ENCODE peak calls at places on chromosomes 11 and 22, in six cellular contexts. One of them, this sample, is unnamed.
A peak's percentile ranks its signal among the peaks of the same experiment; 100 is the strongest.

GRCh38 chr11:28922351-28922981 is 814.3 kb downstream of the METTL15 start:
- DNase-seq in NCI-H748 treated with DMSO at 0.1 percent for 48 hours: no peak
- DNase-seq in NCI-H1417: peak; percentile 8
- DNase-seq in stimulated activated CD4-positive, alpha-beta T cell treated with anti-CD3 and anti-CD28 coated beads, Interleukin-4, amount 100 ng/mL, for 48 hours: no peak
- DNase-seq in stimulated activated CD8-positive, alpha-beta memory T cell treated with anti-CD3 and anti-CD28 coated beads, Interleukin-7, amount 100 ng/mL, for 24 hours: no peak
- DNase-seq in effector memory CD4-positive, alpha-beta T cell: no peak
- DNase-seq in this sample: no peak

GRCh38 chr22:19886605-19887250 is 32.1 kb upstream of the GNB1L start:
- DNase-seq in NCI-H748 treated with DMSO at 0.1 percent for 48 hours: no peak
- DNase-seq in NCI-H1417: no peak
- DNase-seq in stimulated activated CD4-positive, alpha-beta T cell treated with anti-CD3 and anti-CD28 coated beads, Interleukin-4, amount 100 ng/mL, for 48 hours: no peak
- DNase-seq in stimulated activated CD8-positive, alpha-beta memory T cell treated with anti-CD3 and anti-CD28 coated beads, Interleukin-7, amount 100 ng/mL, for 24 hours: no peak
- DNase-seq in effector memory CD4-positive, alpha-beta T cell: no peak
- DNase-seq in this sample: no peak

GRCh38 chr11:83284501-83285051 is 1.6 kb downstream of the CCDC90B start:
- DNase-seq in NCI-H748 treated with DMSO at 0.1 percent for 48 hours: peak; percentile 24
- DNase-seq in NCI-H1417: no peak
- DNase-seq in stimulated activated CD4-positive, alpha-beta T cell treated with anti-CD3 and anti-CD28 coated beads, Interleukin-4, amount 100 ng/mL, for 48 hours: no peak
- DNase-seq in stimulated activated CD8-positive, alpha-beta memory T cell treated with anti-CD3 and anti-CD28 coated beads, Interleukin-7, amount 100 ng/mL, for 24 hours: no peak
- DNase-seq in effector memory CD4-positive, alpha-beta T cell: no peak
- DNase-seq in this sample: no peak

GRCh38 chr11:78660451-78660850 is 85.8 kb upstream of the NARS2 start:
- DNase-seq in NCI-H748 treated with DMSO at 0.1 percent for 48 hours: no peak
- DNase-seq in NCI-H1417: no peak
- DNase-seq in stimulated activated CD4-positive, alpha-beta T cell treated with anti-CD3 and anti-CD28 coated beads, Interleukin-4, amount 100 ng/mL, for 48 hours: no peak
- DNase-seq in stimulated activated CD8-positive, alpha-beta memory T cell treated with anti-CD3 and anti-CD28 coated beads, Interleukin-7, amount 100 ng/mL, for 24 hours: no peak
- DNase-seq in effector memory CD4-positive, alpha-beta T cell: no peak
- DNase-seq in this sample: no peak

GRCh38 chr11:61853698-61854169 is 25.6 kb downstream of the FADS2 start:
- DNase-seq in NCI-H748 treated with DMSO at 0.1 percent for 48 hours: no peak
- DNase-seq in NCI-H1417: no peak
- DNase-seq in stimulated activated CD4-positive, alpha-beta T cell treated with anti-CD3 and anti-CD28 coated beads, Interleukin-4, amount 100 ng/mL, for 48 hours: no peak
- DNase-seq in stimulated activated CD8-positive, alpha-beta memory T cell treated with anti-CD3 and anti-CD28 coated beads, Interleukin-7, amount 100 ng/mL, for 24 hours: no peak
- DNase-seq in effector memory CD4-positive, alpha-beta T cell: no peak
- DNase-seq in this sample: no peak

GRCh38 chr11:117145393-117145761 is 1.3 kb downstream of the PAFAH1B2 start:
- DNase-seq in NCI-H748 treated with DMSO at 0.1 percent for 48 hours: no peak
- DNase-seq in NCI-H1417: peak; percentile 57
- DNase-seq in stimulated activated CD4-positive, alpha-beta T cell treated with anti-CD3 and anti-CD28 coated beads, Interleukin-4, amount 100 ng/mL, for 48 hours: no peak
- DNase-seq in stimulated activated CD8-positive, alpha-beta memory T cell treated with anti-CD3 and anti-CD28 coated beads, Interleukin-7, amount 100 ng/mL, for 24 hours: no peak
- DNase-seq in effector memory CD4-positive, alpha-beta T cell: no peak
- DNase-seq in this sample: no peak

GRCh38 chr11:123239371-123240150 is 44.5 kb upstream of the CLMP start:
- DNase-seq in NCI-H748 treated with DMSO at 0.1 percent for 48 hours: no peak
- DNase-seq in NCI-H1417: no peak
- DNase-seq in stimulated activated CD4-positive, alpha-beta T cell treated with anti-CD3 and anti-CD28 coated beads, Interleukin-4, amount 100 ng/mL, for 48 hours: no peak
- DNase-seq in stimulated activated CD8-positive, alpha-beta memory T cell treated with anti-CD3 and anti-CD28 coated beads, Interleukin-7, amount 100 ng/mL, for 24 hours: no peak
- DNase-seq in effector memory CD4-positive, alpha-beta T cell: no peak
- DNase-seq in this sample: no peak

GRCh38 chr11:45278721-45279120 is 7.4 kb downstream of the SYT13 start:
- DNase-seq in NCI-H748 treated with DMSO at 0.1 percent for 48 hours: no peak
- DNase-seq in NCI-H1417: peak; percentile 14
- DNase-seq in stimulated activated CD4-positive, alpha-beta T cell treated with anti-CD3 and anti-CD28 coated beads, Interleukin-4, amount 100 ng/mL, for 48 hours: no peak
- DNase-seq in stimulated activated CD8-positive, alpha-beta memory T cell treated with anti-CD3 and anti-CD28 coated beads, Interleukin-7, amount 100 ng/mL, for 24 hours: no peak
- DNase-seq in effector memory CD4-positive, alpha-beta T cell: no peak
- DNase-seq in this sample: no peak

GRCh38 chr22:38737302-38738060 is 18.3 kb downstream of the SUN2 start:
- DNase-seq in NCI-H748 treated with DMSO at 0.1 percent for 48 hours: no peak
- DNase-seq in NCI-H1417: no peak
- DNase-seq in stimulated activated CD4-positive, alpha-beta T cell treated with anti-CD3 and anti-CD28 coated beads, Interleukin-4, amount 100 ng/mL, for 48 hours: no peak
- DNase-seq in stimulated activated CD8-positive, alpha-beta memory T cell treated with anti-CD3 and anti-CD28 coated beads, Interleukin-7, amount 100 ng/mL, for 24 hours: no peak
- DNase-seq in effector memory CD4-positive, alpha-beta T cell: no peak
- DNase-seq in this sample: no peak

GRCh38 chr22:43654271-43654670 is 157.8 kb downstream of the EFCAB6 start:
- DNase-seq in NCI-H748 treated with DMSO at 0.1 percent for 48 hours: no peak
- DNase-seq in NCI-H1417: no peak
- DNase-seq in stimulated activated CD4-positive, alpha-beta T cell treated with anti-CD3 and anti-CD28 coated beads, Interleukin-4, amount 100 ng/mL, for 48 hours: no peak
- DNase-seq in stimulated activated CD8-positive, alpha-beta memory T cell treated with anti-CD3 and anti-CD28 coated beads, Interleukin-7, amount 100 ng/mL, for 24 hours: no peak
- DNase-seq in effector memory CD4-positive, alpha-beta T cell: no peak
- DNase-seq in this sample: no peak

GRCh38 chr11:44016546-44017442 is 31.0 kb upstream of the ACCSL start:
- DNase-seq in NCI-H748 treated with DMSO at 0.1 percent for 48 hours: no peak
- DNase-seq in NCI-H1417: no peak
- DNase-seq in stimulated activated CD4-positive, alpha-beta T cell treated with anti-CD3 and anti-CD28 coated beads, Interleukin-4, amount 100 ng/mL, for 48 hours: no peak
- DNase-seq in stimulated activated CD8-positive, alpha-beta memory T cell treated with anti-CD3 and anti-CD28 coated beads, Interleukin-7, amount 100 ng/mL, for 24 hours: no peak
- DNase-seq in effector memory CD4-positive, alpha-beta T cell: no peak
- DNase-seq in this sample: no peak

GRCh38 chr22:50583294-50583865 is 731 bp upstream of the CHKB start:
- DNase-seq in NCI-H748 treated with DMSO at 0.1 percent for 48 hours: peak; percentile 40
- DNase-seq in NCI-H1417: peak; percentile 35
- DNase-seq in stimulated activated CD4-positive, alpha-beta T cell treated with anti-CD3 and anti-CD28 coated beads, Interleukin-4, amount 100 ng/mL, for 48 hours: no peak
- DNase-seq in stimulated activated CD8-positive, alpha-beta memory T cell treated with anti-CD3 and anti-CD28 coated beads, Interleukin-7, amount 100 ng/mL, for 24 hours: no peak
- DNase-seq in effector memory CD4-positive, alpha-beta T cell: no peak
- DNase-seq in this sample: no peak

GRCh38 chr11:112292785-112293407 is 32.2 kb upstream of the PLET1 start:
- DNase-seq in NCI-H748 treated with DMSO at 0.1 percent for 48 hours: no peak
- DNase-seq in NCI-H1417: no peak
- DNase-seq in stimulated activated CD4-positive, alpha-beta T cell treated with anti-CD3 and anti-CD28 coated beads, Interleukin-4, amount 100 ng/mL, for 48 hours: no peak
- DNase-seq in stimulated activated CD8-positive, alpha-beta memory T cell treated with anti-CD3 and anti-CD28 coated beads, Interleukin-7, amount 100 ng/mL, for 24 hours: no peak
- DNase-seq in effector memory CD4-positive, alpha-beta T cell: no peak
- DNase-seq in this sample: no peak

GRCh38 chr22:39952347-39952746 is 7.8 kb upstream of the TMA7B start:
- DNase-seq in NCI-H748 treated with DMSO at 0.1 percent for 48 hours: no peak
- DNase-seq in NCI-H1417: no peak
- DNase-seq in stimulated activated CD4-positive, alpha-beta T cell treated with anti-CD3 and anti-CD28 coated beads, Interleukin-4, amount 100 ng/mL, for 48 hours: no peak
- DNase-seq in stimulated activated CD8-positive, alpha-beta memory T cell treated with anti-CD3 and anti-CD28 coated beads, Interleukin-7, amount 100 ng/mL, for 24 hours: no peak
- DNase-seq in effector memory CD4-positive, alpha-beta T cell: no peak
- DNase-seq in this sample: no peak

GRCh38 chr22:20392983-20393704 is 807 bp upstream of the ZNF74 start:
- DNase-seq in NCI-H748 treated with DMSO at 0.1 percent for 48 hours: no peak
- DNase-seq in NCI-H1417: no peak
- DNase-seq in stimulated activated CD4-positive, alpha-beta T cell treated with anti-CD3 and anti-CD28 coated beads, Interleukin-4, amount 100 ng/mL, for 48 hours: no peak
- DNase-seq in stimulated activated CD8-positive, alpha-beta memory T cell treated with anti-CD3 and anti-CD28 coated beads, Interleukin-7, amount 100 ng/mL, for 24 hours: no peak
- DNase-seq in effector memory CD4-positive, alpha-beta T cell: no peak
- DNase-seq in this sample: no peak

GRCh38 chr11:95364324-95365295 is 133.6 kb upstream of the SESN3 start:
- DNase-seq in NCI-H748 treated with DMSO at 0.1 percent for 48 hours: no peak
- DNase-seq in NCI-H1417: peak; percentile 33
- DNase-seq in stimulated activated CD4-positive, alpha-beta T cell treated with anti-CD3 and anti-CD28 coated beads, Interleukin-4, amount 100 ng/mL, for 48 hours: no peak
- DNase-seq in stimulated activated CD8-positive, alpha-beta memory T cell treated with anti-CD3 and anti-CD28 coated beads, Interleukin-7, amount 100 ng/mL, for 24 hours: no peak
- DNase-seq in effector memory CD4-positive, alpha-beta T cell: no peak
- DNase-seq in this sample: no peak

GRCh38 chr11:1458340-1459218 is 28.0 kb downstream of the MOB2 start:
- DNase-seq in NCI-H748 treated with DMSO at 0.1 percent for 48 hours: no peak
- DNase-seq in NCI-H1417: peak; percentile 7
- DNase-seq in stimulated activated CD4-positive, alpha-beta T cell treated with anti-CD3 and anti-CD28 coated beads, Interleukin-4, amount 100 ng/mL, for 48 hours: no peak
- DNase-seq in stimulated activated CD8-positive, alpha-beta memory T cell treated with anti-CD3 and anti-CD28 coated beads, Interleukin-7, amount 100 ng/mL, for 24 hours: no peak
- DNase-seq in effector memory CD4-positive, alpha-beta T cell: no peak
- DNase-seq in this sample: no peak

GRCh38 chr11:77547863-77548551 is 41.7 kb upstream of the AQP11 start:
- DNase-seq in NCI-H748 treated with DMSO at 0.1 percent for 48 hours: peak; percentile 45
- DNase-seq in NCI-H1417: peak; percentile 83
- DNase-seq in stimulated activated CD4-positive, alpha-beta T cell treated with anti-CD3 and anti-CD28 coated beads, Interleukin-4, amount 100 ng/mL, for 48 hours: peak; percentile 16
- DNase-seq in stimulated activated CD8-positive, alpha-beta memory T cell treated with anti-CD3 and anti-CD28 coated beads, Interleukin-7, amount 100 ng/mL, for 24 hours: no peak
- DNase-seq in effector memory CD4-positive, alpha-beta T cell: no peak
- DNase-seq in this sample: peak; percentile 13

GRCh38 chr22:42315392-42315756 is 44.9 kb upstream of the TCF20 start:
- DNase-seq in NCI-H748 treated with DMSO at 0.1 percent for 48 hours: no peak
- DNase-seq in NCI-H1417: no peak
- DNase-seq in stimulated activated CD4-positive, alpha-beta T cell treated with anti-CD3 and anti-CD28 coated beads, Interleukin-4, amount 100 ng/mL, for 48 hours: no peak
- DNase-seq in stimulated activated CD8-positive, alpha-beta memory T cell treated with anti-CD3 and anti-CD28 coated beads, Interleukin-7, amount 100 ng/mL, for 24 hours: no peak
- DNase-seq in effector memory CD4-positive, alpha-beta T cell: no peak
- DNase-seq in this sample: no peak

GRCh38 chr22:43079742-43080141 is 9.4 kb downstream of the TTLL1 start:
- DNase-seq in NCI-H748 treated with DMSO at 0.1 percent for 48 hours: no peak
- DNase-seq in NCI-H1417: no peak
- DNase-seq in stimulated activated CD4-positive, alpha-beta T cell treated with anti-CD3 and anti-CD28 coated beads, Interleukin-4, amount 100 ng/mL, for 48 hours: no peak
- DNase-seq in stimulated activated CD8-positive, alpha-beta memory T cell treated with anti-CD3 and anti-CD28 coated beads, Interleukin-7, amount 100 ng/mL, for 24 hours: no peak
- DNase-seq in effector memory CD4-positive, alpha-beta T cell: no peak
- DNase-seq in this sample: no peak

GRCh38 chr11:75434051-75434450 is 1.0 kb upstream of the KLHL35 start:
- DNase-seq in NCI-H748 treated with DMSO at 0.1 percent for 48 hours: no peak
- DNase-seq in NCI-H1417: no peak
- DNase-seq in stimulated activated CD4-positive, alpha-beta T cell treated with anti-CD3 and anti-CD28 coated beads, Interleukin-4, amount 100 ng/mL, for 48 hours: no peak
- DNase-seq in stimulated activated CD8-positive, alpha-beta memory T cell treated with anti-CD3 and anti-CD28 coated beads, Interleukin-7, amount 100 ng/mL, for 24 hours: no peak
- DNase-seq in effector memory CD4-positive, alpha-beta T cell: no peak
- DNase-seq in this sample: no peak

GRCh38 chr11:120801801-120802689 is 221.9 kb upstream of the TBCEL start:
- DNase-seq in NCI-H748 treated with DMSO at 0.1 percent for 48 hours: peak; percentile 38
- DNase-seq in NCI-H1417: peak; percentile 84
- DNase-seq in stimulated activated CD4-positive, alpha-beta T cell treated with anti-CD3 and anti-CD28 coated beads, Interleukin-4, amount 100 ng/mL, for 48 hours: peak; percentile 59
- DNase-seq in stimulated activated CD8-positive, alpha-beta memory T cell treated with anti-CD3 and anti-CD28 coated beads, Interleukin-7, amount 100 ng/mL, for 24 hours: peak; percentile 21
- DNase-seq in effector memory CD4-positive, alpha-beta T cell: no peak
- DNase-seq in this sample: peak; percentile 41

GRCh38 chr11:133064152-133064877 is 468.0 kb downstream of the OPCML start:
- DNase-seq in NCI-H748 treated with DMSO at 0.1 percent for 48 hours: peak; percentile 49
- DNase-seq in NCI-H1417: peak; percentile 95
- DNase-seq in stimulated activated CD4-positive, alpha-beta T cell treated with anti-CD3 and anti-CD28 coated beads, Interleukin-4, amount 100 ng/mL, for 48 hours: peak; percentile 5
- DNase-seq in stimulated activated CD8-positive, alpha-beta memory T cell treated with anti-CD3 and anti-CD28 coated beads, Interleukin-7, amount 100 ng/mL, for 24 hours: no peak
- DNase-seq in effector memory CD4-positive, alpha-beta T cell: no peak
- DNase-seq in this sample: no peak